ENCODE peak calls at places on chromosome 13, in six cellular contexts. W, D, G, U, R and K are unnamed samples.

GRCh38 chr13:32211788-32212187 is 103.4 kb downstream of the ZAR1L start:
- DNase-seq in W (no peak), D (no peak), G (no peak), U (no peak), R (no peak), K (no peak)

GRCh38 chr13:113506025-113506685 is 15.6 kb upstream of the DCUN1D2 start:
- DNase-seq in W (no peak), D (peak; percentile 37), G (no peak), U (no peak), R (no peak), K (no peak)

GRCh38 chr13:114109646-114110045 is 22.8 kb downstream of the RASA3 start:
- DNase-seq in W (no peak), D (no peak), G (no peak), U (no peak), R (no peak), K (peak; percentile 16)

GRCh38 chr13:108827637-108828036 is 198.2 kb downstream of the MYO16 start:
- DNase-seq in W (no peak), D (no peak), G (no peak), U (no peak), R (no peak), K (no peak)

GRCh38 chr13:114071441-114071840 is 61.0 kb downstream of the RASA3 start:
- DNase-seq in W (no peak), D (no peak), G (no peak), U (no peak), R (no peak), K (no peak)

GRCh38 chr13:114127473-114128347 is 4.7 kb downstream of the RASA3 start:
- DNase-seq in W (no peak), D (no peak), G (no peak), U (no peak), R (no peak), K (no peak)

GRCh38 chr13:57823704-57824103 is 192.2 kb downstream of the PCDH17 start:
- DNase-seq in W (no peak), D (no peak), G (no peak), U (no peak), R (no peak), K (no peak)

GRCh38 chr13:21657538-21657937 is 13.3 kb upstream of the FGF9 start:
- DNase-seq in W (no peak), D (no peak), G (no peak), U (no peak), R (no peak), K (no peak)

DNA sequence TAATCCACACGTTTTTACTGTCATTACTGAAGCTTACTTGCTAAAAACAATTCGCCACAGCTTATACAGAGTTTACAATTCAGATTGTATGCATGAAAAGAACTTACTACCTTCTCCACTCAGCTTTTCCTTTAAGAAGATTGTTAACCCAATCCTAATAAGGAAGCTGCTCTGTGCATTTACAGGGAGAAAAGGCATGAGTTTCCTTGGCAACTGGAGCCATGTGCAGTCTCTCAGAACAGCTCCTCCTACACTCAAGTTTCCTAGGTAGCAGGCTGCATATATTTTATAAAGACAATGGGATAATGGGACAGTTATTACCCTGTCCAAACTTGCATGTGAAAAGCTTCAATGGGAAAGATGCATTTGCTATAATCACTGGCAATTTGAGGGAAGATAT is 125.5 kb upstream of the TRPC4 start:
- DNase-seq in W (no peak), D (no peak), G (no peak), U (no peak), R (no peak), K (no peak)
- TF ChIP-seq ATF3 in W (no peak), D (no peak), G (no peak), U (no peak), R (no peak), K (no peak)

GRCh38 chr13:24353736-24354135 is 44.4 kb downstream of the C1QTNF9 start:
- DNase-seq in W (no peak), D (no peak), G (no peak), U (no peak), R (no peak), K (no peak)

GRCh38 chr13:24351423-24351822 is 42.0 kb downstream of the C1QTNF9 start:
- DNase-seq in W (no peak), D (no peak), G (no peak), U (no peak), R (no peak), K (no peak)

GRCh38 chr13:24348385-24348784 is 39.0 kb downstream of the C1QTNF9 start:
- DNase-seq in W (no peak), D (no peak), G (no peak), U (no peak), R (no peak), K (no peak)

GRCh38 chr13:24348797-24349515 is 39.6 kb downstream of the C1QTNF9 start:
- DNase-seq in W (no peak), D (no peak), G (no peak), U (peak; percentile 63), R (no peak), K (no peak)
- TF ChIP-seq ATF3 in W (no peak), D (no peak), G (no peak), U (no peak), R (no peak), K (no peak)

GRCh38 chr13:106796280-106797047 is 228.5 kb upstream of the ARGLU1 start:
- DNase-seq in W (peak; percentile 9), D (no peak), G (peak; percentile 63), U (no peak), R (no peak), K (peak; percentile 67)
- TF ChIP-seq ATF3 in W (no peak), D (no peak), G (no peak), U (no peak), R (no peak), K (no peak)

GRCh38 chr13:99558570-99559180 is 57.4 kb downstream of the TM9SF2 start:
- DNase-seq in W (no peak), D (no peak), G (no peak), U (no peak), R (peak; percentile 54), K (no peak)

GRCh38 chr13:99556867-99557443 is 55.7 kb downstream of the TM9SF2 start:
- DNase-seq in W (no peak), D (no peak), G (no peak), U (no peak), R (no peak), K (no peak)

GRCh38 chr13:99548448-99548847 is 47.2 kb downstream of the TM9SF2 start:
- DNase-seq in W (peak; percentile 60), D (no peak), G (no peak), U (no peak), R (no peak), K (no peak)

GRCh38 chr13:99555149-99555548 is 53.9 kb downstream of the TM9SF2 start:
- DNase-seq in W (no peak), D (no peak), G (no peak), U (no peak), R (peak; percentile 72), K (no peak)

GRCh38 chr13:99553033-99553432 is 51.8 kb downstream of the TM9SF2 start:
- DNase-seq in W (no peak), D (no peak), G (no peak), U (no peak), R (no peak), K (no peak)
- TF ChIP-seq ATF3 in W (no peak), D (no peak), G (no peak), U (no peak), R (no peak), K (no peak)

GRCh38 chr13:46595136-46595917 is 42.4 kb downstream of the LRCH1 start:
- DNase-seq in W (no peak), D (no peak), G (no peak), U (no peak), R (no peak), K (no peak)
- TF ChIP-seq ATF3 in W (no peak), D (no peak), G (no peak), U (no peak), R (no peak), K (no peak)

DNA sequence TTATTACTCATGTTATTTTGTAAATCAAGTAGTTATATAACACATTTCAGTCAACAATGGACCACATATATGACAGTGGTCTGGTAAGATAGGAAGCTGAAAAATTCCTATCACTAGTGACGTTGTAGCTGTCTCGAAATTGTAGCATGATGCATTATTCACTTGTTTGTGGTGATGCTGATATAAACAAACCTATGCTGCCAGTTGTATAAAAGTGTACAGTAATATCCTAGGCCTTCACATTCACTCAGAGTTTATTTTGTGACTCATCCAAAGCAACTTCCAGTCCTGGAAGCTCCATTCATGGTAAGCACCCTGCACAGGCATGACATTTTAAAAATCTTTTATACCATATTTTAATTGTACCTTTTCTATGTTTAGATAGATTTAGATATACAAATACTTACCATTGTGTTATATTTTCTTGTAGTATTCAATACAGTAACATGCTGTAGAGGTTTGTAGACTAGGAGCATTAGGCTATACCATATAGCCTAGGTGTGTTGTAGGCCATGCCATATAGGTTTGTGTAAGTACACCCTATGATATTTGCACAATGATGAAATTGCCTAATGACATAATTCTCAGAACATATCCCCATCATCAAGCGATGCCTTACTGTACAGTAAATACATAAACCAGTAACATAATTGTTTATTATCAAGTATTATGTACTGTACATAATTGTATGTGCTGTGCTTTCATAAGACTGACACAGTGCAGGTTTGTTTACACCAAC is 49.3 kb downstream of the IFT88 start:
- DNase-seq in W (no peak), D (no peak), G (no peak), U (no peak), R (no peak), K (no peak)
- TF ChIP-seq ATF3 in W (no peak), D (no peak), G (no peak), U (no peak), R (no peak), K (no peak)

DNA sequence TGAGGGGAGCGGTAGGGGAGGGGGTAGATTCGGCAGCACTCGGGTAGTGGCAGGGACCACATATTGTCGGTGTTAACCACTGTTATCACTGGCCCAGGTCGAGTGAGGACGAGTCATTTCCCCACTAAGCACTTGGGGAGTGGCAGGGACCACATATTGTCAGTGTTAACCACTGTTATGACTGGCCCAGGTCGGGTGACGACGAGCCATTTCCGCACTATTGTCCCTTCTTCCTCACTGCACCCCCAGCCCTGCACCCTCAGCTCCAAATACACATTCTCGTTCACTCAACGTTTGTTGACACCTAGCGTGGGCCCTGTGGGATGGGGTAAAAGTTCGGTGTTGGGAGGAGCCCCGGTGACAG is 467 bp upstream of the CLN5 start:
- DNase-seq in W (peak; percentile 35), D (no peak), G (no peak), U (no peak), R (no peak), K (no peak)
- TF ChIP-seq ATF3 in W (no peak), D (no peak), G (no peak), U (no peak), R (no peak), K (no peak)

DNA sequence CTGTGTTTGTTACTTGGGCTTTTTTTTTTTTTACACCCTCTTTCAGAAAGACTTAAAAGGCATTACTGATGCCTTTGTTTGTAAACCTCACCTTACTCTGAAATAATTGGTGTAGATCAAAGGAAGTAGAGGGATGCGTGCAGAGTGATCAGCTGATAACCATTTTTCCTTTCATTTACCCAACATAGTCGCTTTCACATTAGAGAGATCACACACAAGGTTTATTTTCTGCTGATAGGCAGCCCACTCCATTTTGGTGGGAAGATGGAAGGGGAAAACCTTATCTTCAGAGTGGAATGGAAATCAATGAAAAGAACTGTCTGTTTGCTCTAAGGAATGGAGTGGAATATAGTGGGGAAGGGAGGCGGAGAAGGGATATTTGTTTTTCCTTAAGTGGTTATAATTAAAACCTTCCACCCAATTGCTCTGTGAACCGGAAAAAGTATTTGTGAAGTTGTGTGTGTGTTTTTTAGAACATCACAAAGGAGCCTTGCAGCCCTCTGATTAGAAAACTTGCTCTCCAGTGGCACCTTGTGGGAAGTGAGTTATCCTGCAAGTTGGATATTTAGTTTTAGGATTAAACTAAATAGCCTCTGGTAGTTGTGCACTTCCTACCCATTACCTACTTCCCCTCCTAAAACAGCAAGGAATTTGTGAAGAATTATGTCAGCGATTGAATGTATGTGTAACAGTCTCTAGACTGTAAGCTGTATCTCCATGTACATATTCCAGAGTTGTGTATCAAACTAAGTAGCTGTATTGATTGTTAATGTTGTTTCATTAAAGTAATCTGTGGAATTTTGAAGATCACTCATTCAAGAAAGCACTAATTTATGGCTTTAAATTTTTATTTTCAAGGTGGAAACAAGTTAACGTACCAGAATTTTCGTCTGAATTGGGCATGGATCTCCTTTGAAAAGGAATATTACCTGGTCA is 76.8 kb downstream of the FREM2 start:
- DNase-seq in W (no peak), D (no peak), G (no peak), U (no peak), R (peak; percentile 16), K (peak; percentile 22)
- TF ChIP-seq ATF3 in W (no peak), D (no peak), G (no peak), U (no peak), R (no peak), K (no peak)